ENCODE peak calls at places on chromosomes 13 and 19, in eight cellular contexts. W is upper lobe of right lung; T is HFFc6; N is H9; U is CD8-positive, alpha-beta T cell; Z is left lung; D is neural progenitor cell; O is A673. L is an unnamed sample.

GRCh38 chr19:38252935-38253691 is 3.1 kb downstream of the PPP1R14A start:
- DNase-seq in W (no peak), T (no peak), N (no peak), U (no peak), Z (no peak), D (peak; percentile 43), O (no peak), L (no peak)

GRCh38 chr13:40484101-40484800 is 182.2 kb downstream of the FOXO1 start:
- DNase-seq in W (no peak), T (no peak), N (no peak), U (no peak), Z (no peak), D (no peak), O (no peak), L (no peak)

GRCh38 chr13:101085551-101085950 is 330.8 kb downstream of the NALCN start:
- DNase-seq in W (no peak), T (no peak), N (no peak), U (no peak), Z (no peak), D (no peak), O (no peak), L (no peak)

GRCh38 chr19:10118960-10119359 is 739 bp downstream of the EIF3G start:
- DNase-seq in W (no peak), T (no peak), N (no peak), U (no peak), Z (no peak), D (no peak), O (no peak), L (no peak)

GRCh38 chr13:47959468-47960088 is 41.5 kb downstream of the SUCLA2 start:
- DNase-seq in W (no peak), T (no peak), N (no peak), U (no peak), Z (no peak), D (no peak), O (no peak), L (no peak)

GRCh38 chr19:51821921-51822716 is 27.2 kb downstream of the FPR3 start:
- DNase-seq in W (no peak), T (no peak), N (no peak), U (no peak), Z (no peak), D (no peak), O (no peak), L (no peak)

GRCh38 chr13:110610955-110611595 is 4.3 kb upstream of the NAXD start:
- DNase-seq in W (no peak), T (no peak), N (no peak), U (no peak), Z (no peak), D (no peak), O (peak; percentile 22), L (no peak)

GRCh38 chr13:72062566-72062965 is 195.6 kb upstream of the DACH1 start:
- DNase-seq in W (no peak), T (no peak), N (peak; percentile 91), U (no peak), Z (no peak), D (peak; percentile 90), O (no peak), L (no peak)

GRCh38 chr19:30662211-30662861 is 290.2 kb downstream of the ZNF536 start:
- DNase-seq in W (no peak), T (no peak), N (no peak), U (no peak), Z (no peak), D (no peak), O (peak; percentile 63), L (no peak)

GRCh38 chr19:4345656-4346383 is 2.5 kb downstream of the MPND start:
- DNase-seq in W (no peak), T (no peak), N (no peak), U (no peak), Z (peak; percentile 56), D (no peak), O (no peak), L (no peak)

GRCh38 chr13:75486654-75487053 is 4.7 kb upstream of the TBC1D4 start:
- DNase-seq in W (no peak), T (no peak), N (no peak), U (no peak), Z (no peak), D (no peak), O (no peak), L (no peak)

GRCh38 chr13:29761160-29761559 is 89.3 kb downstream of the UBL3 start:
- DNase-seq in W (no peak), T (no peak), N (no peak), U (no peak), Z (no peak), D (no peak), O (no peak), L (no peak)

GRCh38 chr19:29810504-29810871 is 1.3 kb upstream of the CCNE1 start:
- DNase-seq in W (no peak), T (peak; percentile 12), N (no peak), U (no peak), Z (peak; percentile 21), D (no peak), O (no peak), L (no peak)

GRCh38 chr19:42270346-42271044 is 1.4 kb downstream of the CIC start:
- DNase-seq in W (peak; percentile 80), T (peak; percentile 82), N (no peak), U (peak; percentile 71), Z (peak; percentile 82), D (no peak), O (peak; percentile 72), L (peak; percentile 70)
- TF ChIP-seq CTCF in W (no peak), T (peak; percentile 5), N (no peak), U (no peak), Z (no peak), D (no peak), O (no peak), L (no peak)

GRCh38 chr13:42968906-42969305 is 23.1 kb downstream of the EPSTI1 start:
- DNase-seq in W (peak; percentile 82), T (no peak), N (peak; percentile 77), U (no peak), Z (peak; percentile 83), D (no peak), O (no peak), L (no peak)

GRCh38 chr13:42967660-42968059 is 24.4 kb downstream of the EPSTI1 start:
- DNase-seq in W (no peak), T (no peak), N (no peak), U (no peak), Z (no peak), D (no peak), O (no peak), L (no peak)

GRCh38 chr13:42970824-42971669 is 21.0 kb downstream of the EPSTI1 start:
- DNase-seq in W (no peak), T (peak; percentile 56), N (peak; percentile 48), U (no peak), Z (no peak), D (peak; percentile 71), O (peak; percentile 74), L (no peak)

GRCh38 chr13:42971670-42972355 is 20.2 kb downstream of the EPSTI1 start:
- DNase-seq in W (no peak), T (no peak), N (no peak), U (no peak), Z (no peak), D (no peak), O (no peak), L (no peak)

DNA sequence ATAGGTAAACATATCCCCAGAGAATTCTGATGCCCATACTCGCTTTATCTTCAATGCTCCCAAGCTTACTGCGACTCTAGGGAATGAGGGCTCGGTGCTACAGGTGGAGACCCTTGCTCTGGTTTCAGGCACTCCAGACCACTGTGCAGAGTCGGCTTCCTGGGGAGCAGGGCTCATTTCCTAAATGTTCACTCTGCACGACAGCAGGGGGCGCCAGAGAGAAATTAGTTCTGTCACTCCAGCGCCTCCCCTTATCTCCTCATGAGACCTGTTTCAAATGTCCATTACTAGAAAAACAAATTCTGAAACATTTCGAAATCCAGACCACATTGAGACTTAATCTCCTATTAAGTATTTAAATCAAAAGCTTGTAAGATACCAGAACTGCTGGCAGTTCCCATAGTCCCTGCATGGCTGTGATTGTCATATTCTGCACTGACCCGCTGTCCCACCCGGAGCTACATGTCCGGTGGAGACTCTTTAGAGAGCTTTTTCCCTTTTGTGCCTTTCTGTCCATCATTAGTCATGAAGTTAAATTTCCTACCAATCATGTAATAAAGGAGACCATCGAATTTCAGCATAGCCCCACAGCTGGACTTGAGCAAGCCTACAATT is 22.4 kb downstream of the EPSTI1 start:
- DNase-seq in W (peak; percentile 86), T (peak; percentile 68), N (peak; percentile 82), U (peak; percentile 90), Z (peak; percentile 85), D (peak; percentile 89), O (peak; percentile 83), L (peak; percentile 81)
- TF ChIP-seq CTCF in W (peak; percentile 87), T (peak; percentile 94), N (peak; percentile 89), U (peak; percentile 90), Z (peak; percentile 74), D (peak; percentile 89), O (peak; percentile 85), L (peak; percentile 95)

DNA sequence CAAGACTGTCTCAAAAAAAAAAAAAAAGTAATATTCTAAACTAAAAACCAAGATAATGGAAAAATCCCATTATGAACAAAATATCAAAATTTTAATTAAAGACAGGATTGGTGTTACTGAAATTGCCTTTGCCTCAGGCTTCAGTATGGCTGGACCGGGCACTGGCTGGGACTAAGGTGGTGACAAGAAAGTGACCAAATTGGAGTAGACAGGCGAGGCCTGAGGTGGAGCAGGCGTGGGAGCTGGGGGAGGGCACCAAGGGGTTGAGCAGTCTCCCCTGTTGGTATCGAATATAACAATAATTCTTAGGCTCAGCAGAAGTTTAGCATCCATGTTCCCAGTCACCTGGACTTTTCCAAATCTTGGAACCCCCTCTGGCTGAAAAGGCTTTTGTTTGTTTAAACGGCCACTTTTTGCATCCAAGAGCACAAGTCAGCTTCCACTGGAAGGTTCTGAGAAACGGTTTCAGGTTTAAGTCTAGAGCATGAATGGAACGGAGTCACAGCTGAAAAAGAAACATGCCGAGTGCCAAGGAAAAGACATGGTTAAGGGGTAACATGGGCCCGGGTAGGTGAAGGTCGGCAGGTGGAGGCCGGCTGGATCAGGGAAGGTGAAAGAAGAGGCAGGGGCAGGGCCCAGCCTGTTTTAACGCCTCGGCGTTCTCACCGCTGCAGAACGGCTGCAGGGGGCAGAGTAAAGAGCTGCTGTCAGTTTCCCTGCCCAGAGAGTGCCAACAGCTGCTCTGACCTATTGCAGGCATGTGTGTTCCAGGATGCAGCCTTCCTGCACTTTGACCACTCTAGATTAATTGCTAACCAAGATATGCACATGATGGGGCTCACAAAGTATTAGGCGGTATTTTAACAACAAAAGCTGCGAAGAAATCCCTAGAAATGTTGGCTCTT is 104.4 kb downstream of the TM9SF2 start:
- DNase-seq in W (peak; percentile 72), T (no peak), N (peak; percentile 80), U (peak; percentile 72), Z (peak; percentile 79), D (peak; percentile 70), O (no peak), L (peak; percentile 31)
- TF ChIP-seq CTCF in W (peak; percentile 33), T (peak; percentile 31), N (peak; percentile 52), U (no peak), Z (no peak), D (peak; percentile 29), O (peak; percentile 21), L (no peak)

DNA sequence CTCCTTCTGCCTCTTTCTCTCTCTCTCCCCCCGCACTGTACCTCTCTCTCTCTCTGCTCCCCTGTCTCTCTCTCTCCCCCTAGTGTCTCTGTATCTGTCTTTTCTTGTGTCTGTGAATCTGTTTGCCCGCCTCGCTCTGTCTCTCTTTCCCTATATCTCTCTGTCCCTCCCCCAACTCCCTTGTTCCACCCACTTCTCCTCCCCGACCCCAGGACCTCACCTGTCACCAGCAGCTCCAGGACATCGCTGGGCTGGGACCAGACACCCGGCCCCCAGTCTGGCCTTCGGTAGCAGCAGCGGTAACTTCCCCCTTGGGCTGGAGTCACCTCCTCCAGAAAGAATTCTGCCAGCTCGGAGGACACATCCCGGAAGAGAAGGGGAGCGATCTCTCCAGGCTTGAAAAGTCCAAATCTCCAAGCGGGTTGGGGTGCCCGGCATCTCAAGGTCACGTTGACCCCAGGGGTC is 3.9 kb downstream of the OSCAR start:
- DNase-seq in W (no peak), T (peak; percentile 56), N (peak; percentile 65), U (peak; percentile 60), Z (peak; percentile 80), D (peak; percentile 23), O (peak; percentile 54), L (no peak)
- TF ChIP-seq CTCF in W (no peak), T (peak; percentile 46), N (peak; percentile 19), U (no peak), Z (no peak), D (peak; percentile 20), O (peak; percentile 49), L (no peak)